ENCODE peak calls at places on chromosome 2, in seven cellular contexts. B is mesenchymal stem cell, L is mesendoderm, J is H9, W is IMR-90, T is H1, E is trophoblast cell. Z is an unnamed sample.

GRCh38 chr2:142536501-142536900 is 341.0 kb upstream of the KYNU start:
- DNase-seq in B (no peak), W (no peak), T (no peak), L (no peak), E (no peak), J (no peak), Z (no peak)

GRCh38 chr2:227035678-227036077 is 128.3 kb downstream of the COL4A4 start:
- DNase-seq in B (no peak), T (no peak), W (no peak), E (no peak), J (no peak), L (no peak), Z (no peak)

GRCh38 chr2:131030478-131030971 is 62.7 kb downstream of the FAM168B start:
- DNase-seq in E (no peak), W (no peak), L (no peak), J (no peak), B (no peak), T (no peak), Z (no peak)

GRCh38 chr2:190791347-190791982 is 89.2 kb upstream of the GLS start:
- DNase-seq in W (peak; percentile 59), L (peak; percentile 59), T (no peak), B (peak; percentile 84), E (no peak), J (no peak), Z (no peak)

GRCh38 chr2:183996825-183997823 is 601.2 kb upstream of the ZNF804A start:
- DNase-seq in J (no peak), T (no peak), E (no peak), L (peak; percentile 93), B (no peak), W (no peak), Z (no peak)

GRCh38 chr2:222307138-222307756 is 8.4 kb upstream of the PAX3 start:
- DNase-seq in B (no peak), W (no peak), E (no peak), J (peak; percentile 78), T (no peak), L (no peak), Z (no peak)

GRCh38 chr2:231367178-231367577 is 28.3 kb upstream of the B3GNT7 start:
- DNase-seq in J (no peak), T (no peak), W (no peak), E (no peak), B (no peak), L (no peak), Z (no peak)

GRCh38 chr2:231397011-231397927 is 1.8 kb downstream of the B3GNT7 start:
- DNase-seq in J (no peak), E (no peak), L (no peak), T (no peak), B (no peak), W (no peak), Z (no peak)

GRCh38 chr2:66867038-66867380 is 432.1 kb downstream of the MEIS1 start:
- DNase-seq in W (no peak), B (peak; percentile 74), J (no peak), L (no peak), E (no peak), T (no peak), Z (no peak)

GRCh38 chr2:19971691-19972090 is 18.2 kb downstream of the WDR35 start:
- DNase-seq in E (no peak), J (no peak), T (no peak), W (no peak), L (no peak), B (no peak), Z (no peak)

DNA sequence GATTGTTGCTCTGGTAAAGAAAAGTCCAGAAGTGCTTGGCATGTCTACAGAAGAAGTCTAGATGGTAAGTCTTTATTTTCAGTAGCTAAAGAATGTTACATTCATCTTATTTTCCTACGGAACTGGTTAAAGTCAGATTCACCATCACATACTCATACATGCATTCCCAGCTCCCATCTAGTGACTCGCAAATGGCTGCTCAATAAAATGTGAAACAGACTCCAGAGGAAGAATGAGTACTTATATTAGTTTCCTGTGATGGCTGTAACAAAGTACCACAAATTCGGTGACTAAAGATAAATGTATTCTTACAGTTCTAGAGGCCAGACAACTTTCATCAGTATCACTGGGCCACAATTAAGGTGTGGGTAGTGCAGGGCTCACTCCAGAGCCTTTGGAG is 797.2 kb downstream of the SATB2 start:
- DNase-seq in E (no peak), W (peak; percentile 35), L (no peak), J (no peak), T (no peak), B (no peak), Z (no peak)
- H2BK5ac ChIP-seq in E (no peak overlapping the region), W (no peak overlapping the region), L (no peak overlapping the region), J (no peak overlapping the region), T (no peak overlapping the region), B (no peak overlapping the region), Z (no peak overlapping the region)

GRCh38 chr2:84875213-84875560 is 5.7 kb downstream of the TRABD2A start:
- DNase-seq in T (no peak), B (no peak), L (no peak), J (no peak), W (no peak), E (no peak), Z (no peak)
- H3K27ac ChIP-seq in T (no peak overlapping the region), B (no peak overlapping the region), L (no peak overlapping the region), J (no peak overlapping the region), W (no peak overlapping the region), E (no peak overlapping the region), Z (no peak overlapping the region)

DNA sequence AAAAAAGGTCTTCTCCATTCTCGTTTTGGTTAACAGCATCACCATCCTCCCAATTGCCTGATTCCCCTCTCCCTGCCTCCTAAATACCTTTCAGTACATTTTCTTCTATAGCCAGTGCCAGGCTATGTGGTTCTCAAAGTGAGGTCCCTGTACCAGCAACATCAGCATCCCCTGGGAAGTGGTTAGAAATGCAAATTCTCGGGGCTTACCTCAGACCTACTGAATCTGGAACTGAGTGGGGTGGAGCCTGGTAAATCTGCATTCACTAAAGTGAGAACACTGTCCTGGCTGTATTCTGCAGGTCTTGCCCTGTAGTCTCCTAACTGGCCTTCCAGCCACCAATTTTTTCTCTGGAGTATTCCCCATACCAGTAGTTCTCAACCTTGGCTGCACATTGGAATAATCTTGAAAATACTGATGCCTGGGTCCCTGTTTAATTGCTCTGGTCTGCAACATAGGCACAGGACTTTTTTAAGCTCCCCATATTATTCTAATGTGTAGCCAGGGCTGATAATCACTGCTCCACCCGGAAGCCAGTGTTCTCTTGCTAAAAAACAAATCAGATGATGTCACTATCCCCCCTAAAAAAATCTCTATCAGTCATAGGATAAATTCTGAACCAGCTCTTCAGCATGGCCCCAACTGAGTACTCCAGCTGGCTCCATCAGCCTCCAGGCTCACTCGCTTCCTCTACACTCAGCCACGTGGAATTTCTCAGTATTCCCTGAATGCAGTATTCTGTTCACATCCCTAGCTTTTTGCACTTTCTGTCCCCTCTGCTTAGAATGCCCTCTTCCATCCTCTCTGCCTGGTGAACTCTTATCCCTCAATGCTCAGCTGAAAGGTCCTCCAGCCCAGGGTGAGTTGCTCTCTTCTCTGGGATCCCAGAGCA is 98.4 kb downstream of the CDK15 start:
- DNase-seq in E (no peak), B (peak; percentile 9), J (no peak), L (peak; percentile 89), T (no peak), W (peak; percentile 65), Z (no peak)
- H2BK5ac ChIP-seq in E (no peak overlapping the region), B (no peak overlapping the region), J (no peak overlapping the region), L (peak overlapping the region; percentile 73), T (no peak overlapping the region), W (peak overlapping the region; percentile 75), Z (no peak overlapping the region)

DNA sequence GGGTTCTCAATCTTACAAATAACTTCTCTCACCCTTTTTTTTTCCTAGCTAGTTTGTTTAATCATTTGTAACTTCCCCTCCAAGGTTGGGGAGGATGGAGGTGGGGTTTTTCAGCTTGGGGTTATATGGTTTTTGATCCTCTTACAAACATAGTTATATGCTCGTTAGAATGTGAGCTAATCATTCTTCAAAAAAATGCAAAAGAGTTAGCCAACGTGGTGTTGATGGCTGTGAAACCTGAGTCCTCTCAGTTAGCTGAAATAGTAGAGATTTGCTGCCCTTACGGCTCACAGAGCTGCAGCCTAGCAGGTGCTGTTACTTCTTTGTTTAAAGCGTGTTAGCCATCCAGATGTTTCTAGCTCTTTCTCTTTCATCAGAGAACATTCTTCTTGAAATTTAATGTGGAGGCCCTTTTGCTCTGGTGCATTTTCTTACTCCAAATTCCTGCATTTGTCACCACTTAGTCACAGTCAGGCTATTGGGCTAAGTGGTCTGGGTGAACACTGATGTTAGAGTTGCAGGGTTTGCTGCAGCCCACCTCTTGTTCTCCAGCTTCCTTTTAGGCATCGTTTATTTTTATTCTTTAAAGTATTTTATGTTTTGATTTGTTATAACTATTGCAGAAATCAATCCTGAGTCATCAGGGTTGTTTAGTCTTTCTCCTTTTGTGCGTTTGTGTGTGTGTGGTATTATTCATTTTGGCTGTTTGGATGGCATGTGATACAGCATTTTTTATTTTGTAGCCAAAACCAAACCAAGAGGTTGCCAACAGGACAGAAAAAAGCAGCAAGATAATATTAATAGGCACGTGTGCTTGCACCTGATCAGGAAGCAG is 41.1 kb downstream of the LIMS1 start:
- DNase-seq in E (peak; percentile 80), J (no peak), T (no peak), L (peak; percentile 78), W (peak; percentile 95), B (peak; percentile 86), Z (no peak)
- H3K27ac ChIP-seq in E (no peak overlapping the region), J (no peak overlapping the region), T (no peak overlapping the region), L (peak overlapping the region; percentile 33), W (peak overlapping the region; percentile 60), B (peak overlapping the region; percentile 88), Z (no peak overlapping the region)

GRCh38 chr2:15617778-15618448 is 26.2 kb downstream of the DDX1 start:
- DNase-seq in L (no peak), T (no peak), B (no peak), E (no peak), J (no peak), W (no peak), Z (no peak)

GRCh38 chr2:15616429-15616828 is 24.8 kb downstream of the DDX1 start:
- DNase-seq in E (no peak), B (no peak), T (no peak), L (no peak), J (no peak), W (no peak), Z (no peak)

GRCh38 chr2:15615310-15615920 is 23.7 kb downstream of the DDX1 start:
- DNase-seq in E (no peak), W (no peak), T (no peak), B (no peak), J (no peak), L (no peak), Z (no peak)

GRCh38 chr2:15618449-15618855 is 26.8 kb downstream of the DDX1 start:
- DNase-seq in W (no peak), E (no peak), L (no peak), B (no peak), T (no peak), J (no peak), Z (no peak)

GRCh38 chr2:15616850-15617777 is 25.4 kb downstream of the DDX1 start:
- DNase-seq in W (no peak), B (no peak), T (no peak), E (no peak), J (no peak), L (no peak), Z (no peak)
- H2BK5ac ChIP-seq in W (no peak overlapping the region), B (no peak overlapping the region), T (no peak overlapping the region), E (no peak overlapping the region), J (no peak overlapping the region), L (no peak overlapping the region), Z (no peak overlapping the region)